ENCODE peak calls at places on chromosome 1, in ten cellular contexts. R is Right ventricle myocardium superior, H is choroid plexus epithelial cell, B is neural crest cell, G is AG08396, P is K562, V is coronary artery, S is AG10803, U is glutamatergic neuron, N is NCI-H69. L is an unnamed sample.

GRCh38 chr1:3907031-3907534 is 7.0 kb upstream of the C1orf174 start:
- DNase-seq in R (peak; percentile 36), H (no peak), B (no peak), G (no peak), P (peak; percentile 81), V (no peak), S (no peak), U (peak; percentile 51), N (no peak), L (no peak)

GRCh38 chr1:214899908-214900470 is 182.5 kb upstream of the KCNK2 start:
- DNase-seq in R (no peak), H (peak; percentile 37), B (no peak), G (peak; percentile 14), P (no peak), V (no peak), S (peak; percentile 90), U (no peak), N (no peak), L (no peak)

GRCh38 chr1:230348386-230349022 is 77.6 kb downstream of the PGBD5 start:
- DNase-seq in R (no peak), H (no peak), B (no peak), G (no peak), P (no peak), V (no peak), S (no peak), U (no peak), N (no peak), L (no peak)

GRCh38 chr1:45876000-45876399 is 72.6 kb downstream of the MAST2 start:
- DNase-seq in R (no peak), H (no peak), B (no peak), G (no peak), P (no peak), V (no peak), S (no peak), U (no peak), N (peak; percentile 76), L (no peak)

GRCh38 chr1:82880506-82880905 is 1079.8 kb downstream of the ADGRL2 start:
- DNase-seq in R (no peak), H (no peak), B (no peak), G (no peak), P (no peak), V (no peak), S (no peak), U (no peak), N (no peak), L (no peak)

GRCh38 chr1:237542525-237543418 is 347.9 kb downstream of the ZP4 start:
- DNase-seq in R (no peak), H (no peak), B (no peak), G (no peak), P (no peak), V (no peak), S (no peak), U (no peak), N (no peak), L (no peak)

GRCh38 chr1:147527941-147528936 is 13.1 kb upstream of the BCL9 start:
- DNase-seq in R (no peak), H (no peak), B (no peak), G (no peak), P (no peak), V (no peak), S (no peak), U (no peak), N (no peak), L (no peak)

GRCh38 chr1:92949937-92950817 is 11.1 kb downstream of the DIPK1A start:
- DNase-seq in R (no peak), H (peak; percentile 67), B (no peak), G (peak; percentile 40), P (no peak), V (no peak), S (peak; percentile 89), U (no peak), N (no peak), L (no peak)

GRCh38 chr1:15352122-15352957 is 57.3 kb upstream of the EFHD2 start:
- DNase-seq in R (no peak), H (peak; percentile 56), B (no peak), G (peak; percentile 76), P (peak; percentile 56), V (no peak), S (peak; percentile 84), U (no peak), N (peak; percentile 83), L (no peak)

GRCh38 chr1:159214149-159214760 is 9.6 kb downstream of the ACKR1 start:
- DNase-seq in R (no peak), H (peak; percentile 58), B (peak; percentile 48), G (peak; percentile 65), P (peak; percentile 72), V (no peak), S (peak; percentile 33), U (peak; percentile 63), N (peak; percentile 35), L (peak; percentile 60)

GRCh38 chr1:66302184-66302742 is 231.7 kb upstream of the SGIP1 start:
- DNase-seq in R (no peak), H (no peak), B (no peak), G (no peak), P (no peak), V (no peak), S (no peak), U (no peak), N (no peak), L (no peak)

L was measured in SK-N-DZ.